ENCODE peak calls at places on chromosomes 4 and X, in nine cellular contexts. One of them, this sample, is unnamed.

GRCh38 chrX:18377802-18378201 is 23.3 kb upstream of the SCML2 start:
- DNase-seq in AG08395: no peak
- DNase-seq in posterior vena cava: no peak
- DNase-seq in CD4-positive, alpha-beta T cell: no peak
- DNase-seq in LHCN-M2: peak
- DNase-seq in T-helper 2 cell: peak
- DNase-seq in activated B cell treated with CpG ODN at 0.5 μM for 24 hours: no peak
- DNase-seq in neural progenitor cell: peak
- DNase-seq in EH: peak
- DNase-seq in this sample: no peak

GRCh38 chr4:124279741-124280140 is 432.8 kb downstream of the ANKRD50 start:
- DNase-seq in AG08395: no peak
- DNase-seq in posterior vena cava: no peak
- DNase-seq in CD4-positive, alpha-beta T cell: no peak
- DNase-seq in LHCN-M2: no peak
- DNase-seq in T-helper 2 cell: no peak
- DNase-seq in activated B cell treated with CpG ODN at 0.5 μM for 24 hours: no peak
- DNase-seq in neural progenitor cell: no peak
- DNase-seq in EH: no peak
- DNase-seq in this sample: no peak

GRCh38 chr4:148852092-148852699 is 410.0 kb upstream of the NR3C2 start:
- DNase-seq in AG08395: no peak
- DNase-seq in posterior vena cava: no peak
- DNase-seq in CD4-positive, alpha-beta T cell: no peak
- DNase-seq in LHCN-M2: no peak
- DNase-seq in T-helper 2 cell: no peak
- DNase-seq in activated B cell treated with CpG ODN at 0.5 μM for 24 hours: no peak
- DNase-seq in neural progenitor cell: no peak
- DNase-seq in EH: no peak
- DNase-seq in this sample: no peak

GRCh38 chr4:123659759-123660158 is 263.2 kb downstream of the SPRY1 start:
- DNase-seq in AG08395: no peak
- DNase-seq in posterior vena cava: no peak
- DNase-seq in CD4-positive, alpha-beta T cell: no peak
- DNase-seq in LHCN-M2: peak
- DNase-seq in T-helper 2 cell: no peak
- DNase-seq in activated B cell treated with CpG ODN at 0.5 μM for 24 hours: no peak
- DNase-seq in neural progenitor cell: no peak
- DNase-seq in EH: peak
- DNase-seq in this sample: no peak

GRCh38 chrX:52979568-52979967 is 21.2 kb upstream of the FAM156A start:
- DNase-seq in AG08395: no peak
- DNase-seq in posterior vena cava: no peak
- DNase-seq in CD4-positive, alpha-beta T cell: no peak
- DNase-seq in LHCN-M2: peak
- DNase-seq in T-helper 2 cell: no peak
- DNase-seq in activated B cell treated with CpG ODN at 0.5 μM for 24 hours: no peak
- DNase-seq in neural progenitor cell: no peak
- DNase-seq in EH: no peak
- DNase-seq in this sample: no peak

GRCh38 chrX:153934473-153935325 is at the start of gene NAA10:
- DNase-seq in AG08395: peak
- DNase-seq in posterior vena cava: peak
- DNase-seq in CD4-positive, alpha-beta T cell: peak
- DNase-seq in LHCN-M2: peak
- DNase-seq in T-helper 2 cell: peak
- DNase-seq in activated B cell treated with CpG ODN at 0.5 μM for 24 hours: peak
- DNase-seq in neural progenitor cell: peak
- DNase-seq in EH: peak
- DNase-seq in this sample: no peak

GRCh38 chrX:100410083-100410590 is at the start of gene PCDH19:
- DNase-seq in AG08395: peak
- DNase-seq in posterior vena cava: peak
- DNase-seq in CD4-positive, alpha-beta T cell: no peak
- DNase-seq in LHCN-M2: no peak
- DNase-seq in T-helper 2 cell: peak
- DNase-seq in activated B cell treated with CpG ODN at 0.5 μM for 24 hours: no peak
- DNase-seq in neural progenitor cell: peak
- DNase-seq in EH: peak
- DNase-seq in this sample: no peak

GRCh38 chrX:151153086-151153485 is 23.3 kb upstream of the GPR50 start:
- DNase-seq in AG08395: peak
- DNase-seq in posterior vena cava: no peak
- DNase-seq in CD4-positive, alpha-beta T cell: no peak
- DNase-seq in LHCN-M2: peak
- DNase-seq in T-helper 2 cell: no peak
- DNase-seq in activated B cell treated with CpG ODN at 0.5 μM for 24 hours: no peak
- DNase-seq in neural progenitor cell: peak
- DNase-seq in EH: peak
- DNase-seq in this sample: peak

GRCh38 chr4:146072381-146072780 is 103.1 kb upstream of the LSM6 start:
- DNase-seq in AG08395: peak
- DNase-seq in posterior vena cava: no peak
- DNase-seq in CD4-positive, alpha-beta T cell: no peak
- DNase-seq in LHCN-M2: peak
- DNase-seq in T-helper 2 cell: no peak
- DNase-seq in activated B cell treated with CpG ODN at 0.5 μM for 24 hours: no peak
- DNase-seq in neural progenitor cell: no peak
- DNase-seq in EH: peak
- DNase-seq in this sample: no peak

GRCh38 chr4:144740316-144740715 is 94.4 kb downstream of the HHIP start:
- DNase-seq in AG08395: no peak
- DNase-seq in posterior vena cava: no peak
- DNase-seq in CD4-positive, alpha-beta T cell: no peak
- DNase-seq in LHCN-M2: no peak
- DNase-seq in T-helper 2 cell: no peak
- DNase-seq in activated B cell treated with CpG ODN at 0.5 μM for 24 hours: no peak
- DNase-seq in neural progenitor cell: no peak
- DNase-seq in EH: no peak
- DNase-seq in this sample: no peak

GRCh38 chrX:22122510-22122909 is 90.4 kb downstream of the PHEX start:
- DNase-seq in AG08395: peak
- DNase-seq in posterior vena cava: no peak
- DNase-seq in CD4-positive, alpha-beta T cell: no peak
- DNase-seq in LHCN-M2: peak
- DNase-seq in T-helper 2 cell: no peak
- DNase-seq in activated B cell treated with CpG ODN at 0.5 μM for 24 hours: no peak
- DNase-seq in neural progenitor cell: no peak
- DNase-seq in EH: peak
- DNase-seq in this sample: peak

GRCh38 chrX:16712116-16712824 is at the start of gene CTPS2:
- DNase-seq in AG08395: peak
- DNase-seq in posterior vena cava: peak
- DNase-seq in CD4-positive, alpha-beta T cell: peak
- DNase-seq in LHCN-M2: peak
- DNase-seq in T-helper 2 cell: peak
- DNase-seq in activated B cell treated with CpG ODN at 0.5 μM for 24 hours: peak
- DNase-seq in neural progenitor cell: peak
- DNase-seq in EH: peak
- DNase-seq in this sample: no peak

GRCh38 chr4:150192986-150193385 is 114.7 kb downstream of the DCLK2 start:
- DNase-seq in AG08395: no peak
- DNase-seq in posterior vena cava: no peak
- DNase-seq in CD4-positive, alpha-beta T cell: no peak
- DNase-seq in LHCN-M2: no peak
- DNase-seq in T-helper 2 cell: no peak
- DNase-seq in activated B cell treated with CpG ODN at 0.5 μM for 24 hours: no peak
- DNase-seq in neural progenitor cell: no peak
- DNase-seq in EH: no peak
- DNase-seq in this sample: no peak

GRCh38 chr4:84298023-84298718 is 200.9 kb downstream of the NKX6-1 start:
- DNase-seq in AG08395: no peak
- DNase-seq in posterior vena cava: no peak
- DNase-seq in CD4-positive, alpha-beta T cell: no peak
- DNase-seq in LHCN-M2: no peak
- DNase-seq in T-helper 2 cell: no peak
- DNase-seq in activated B cell treated with CpG ODN at 0.5 μM for 24 hours: no peak
- DNase-seq in neural progenitor cell: no peak
- DNase-seq in EH: no peak
- DNase-seq in this sample: no peak

GRCh38 chr4:140675599-140676231 is 80.5 kb downstream of the TBC1D9 start:
- DNase-seq in AG08395: no peak
- DNase-seq in posterior vena cava: no peak
- DNase-seq in CD4-positive, alpha-beta T cell: no peak
- DNase-seq in LHCN-M2: no peak
- DNase-seq in T-helper 2 cell: no peak
- DNase-seq in activated B cell treated with CpG ODN at 0.5 μM for 24 hours: no peak
- DNase-seq in neural progenitor cell: no peak
- DNase-seq in EH: peak
- DNase-seq in this sample: no peak

This sample was measured in AG09309.